ENCODE peak calls at places on chromosomes 2 and 18, in four cellular contexts. D, Y, T and O are unnamed samples.

GRCh38 chr2:100889286-100889685 is 69.3 kb downstream of the NPAS2 start:
- DNase-seq in D (no peak), Y (no peak), T (no peak), O (no peak)

GRCh38 chr2:23662941-23663729 is 263.8 kb downstream of the ATAD2B start:
- DNase-seq in D (no peak), Y (no peak), T (no peak), O (no peak)

GRCh38 chr2:109331864-109332848 is 203.2 kb downstream of the SH3RF3 start:
- DNase-seq in D (no peak), Y (peak), T (peak), O (peak)

GRCh38 chr2:197240713-197241050 is 69.9 kb downstream of the ANKRD44 start:
- DNase-seq in D (no peak), Y (no peak), T (no peak), O (no peak)

GRCh38 chr2:36339819-36340218 is 15.8 kb upstream of the CRIM1 start:
- DNase-seq in D (no peak), Y (no peak), T (no peak), O (no peak)

GRCh38 chr18:2537281-2537680 is 34.0 kb downstream of the METTL4 start:
- DNase-seq in D (no peak), Y (no peak), T (no peak), O (no peak)

GRCh38 chr2:152537252-152537651 is 180.0 kb downstream of the PRPF40A start:
- DNase-seq in D (no peak), Y (no peak), T (no peak), O (no peak)

GRCh38 chr18:26717123-26717522 is 148.4 kb downstream of the AQP4 start:
- DNase-seq in D (no peak), Y (no peak), T (no peak), O (no peak)